ENCODE peak calls at places on chromosome 13, in four cellular contexts. One of them, this sample, is unnamed.

GRCh38 chr13:48975926-48976676 is 389 bp downstream of the FNDC3A start:
- DNase-seq in A172: peak
- DNase-seq in stimulated activated CD8-positive, alpha-beta memory T cell treated with anti-CD3 and anti-CD28 coated beads, Interleukin-7, amount 100 ng/mL, for 48 hours: peak
- DNase-seq in effector memory CD4-positive, alpha-beta T cell: peak
- DNase-seq in this sample: peak

GRCh38 chr13:110109910-110110309 is 197.0 kb downstream of the COL4A1 start:
- DNase-seq in A172: peak
- DNase-seq in effector memory CD4-positive, alpha-beta T cell: no peak
- DNase-seq in stimulated activated CD8-positive, alpha-beta memory T cell treated with anti-CD3 and anti-CD28 coated beads, Interleukin-7, amount 100 ng/mL, for 48 hours: no peak
- DNase-seq in this sample: peak

GRCh38 chr13:76516013-76516412 is 370.2 kb downstream of the KCTD12 start:
- DNase-seq in stimulated activated CD8-positive, alpha-beta memory T cell treated with anti-CD3 and anti-CD28 coated beads, Interleukin-7, amount 100 ng/mL, for 48 hours: no peak
- DNase-seq in effector memory CD4-positive, alpha-beta T cell: no peak
- DNase-seq in A172: no peak
- DNase-seq in this sample: peak

GRCh38 chr13:50257646-50258045 is 242.4 kb downstream of the KCNRG start:
- DNase-seq in effector memory CD4-positive, alpha-beta T cell: no peak
- DNase-seq in stimulated activated CD8-positive, alpha-beta memory T cell treated with anti-CD3 and anti-CD28 coated beads, Interleukin-7, amount 100 ng/mL, for 48 hours: no peak
- DNase-seq in A172: no peak
- DNase-seq in this sample: no peak

GRCh38 chr13:110702591-110703526 is 3.1 kb downstream of the CARS2 start:
- DNase-seq in A172: no peak
- DNase-seq in effector memory CD4-positive, alpha-beta T cell: no peak
- DNase-seq in stimulated activated CD8-positive, alpha-beta memory T cell treated with anti-CD3 and anti-CD28 coated beads, Interleukin-7, amount 100 ng/mL, for 48 hours: no peak
- DNase-seq in this sample: no peak

GRCh38 chr13:99376924-99377323 is 69.7 kb upstream of the GPR183 start:
- DNase-seq in stimulated activated CD8-positive, alpha-beta memory T cell treated with anti-CD3 and anti-CD28 coated beads, Interleukin-7, amount 100 ng/mL, for 48 hours: no peak
- DNase-seq in A172: no peak
- DNase-seq in effector memory CD4-positive, alpha-beta T cell: no peak
- DNase-seq in this sample: no peak

GRCh38 chr13:99382428-99383133 is 75.4 kb upstream of the GPR183 start:
- DNase-seq in effector memory CD4-positive, alpha-beta T cell: peak
- DNase-seq in A172: no peak
- DNase-seq in stimulated activated CD8-positive, alpha-beta memory T cell treated with anti-CD3 and anti-CD28 coated beads, Interleukin-7, amount 100 ng/mL, for 48 hours: peak
- DNase-seq in this sample: no peak

GRCh38 chr13:98938801-98939200 is 39.1 kb downstream of the DOCK9 start:
- DNase-seq in stimulated activated CD8-positive, alpha-beta memory T cell treated with anti-CD3 and anti-CD28 coated beads, Interleukin-7, amount 100 ng/mL, for 48 hours: no peak
- DNase-seq in A172: no peak
- DNase-seq in effector memory CD4-positive, alpha-beta T cell: no peak
- DNase-seq in this sample: no peak

GRCh38 chr13:99527346-99527745 is 26.1 kb downstream of the TM9SF2 start:
- DNase-seq in stimulated activated CD8-positive, alpha-beta memory T cell treated with anti-CD3 and anti-CD28 coated beads, Interleukin-7, amount 100 ng/mL, for 48 hours: no peak
- DNase-seq in effector memory CD4-positive, alpha-beta T cell: no peak
- DNase-seq in A172: no peak
- DNase-seq in this sample: no peak

GRCh38 chr13:83297591-83298305 is 584.5 kb downstream of the SLITRK1 start:
- DNase-seq in stimulated activated CD8-positive, alpha-beta memory T cell treated with anti-CD3 and anti-CD28 coated beads, Interleukin-7, amount 100 ng/mL, for 48 hours: no peak
- DNase-seq in A172: no peak
- DNase-seq in effector memory CD4-positive, alpha-beta T cell: no peak
- DNase-seq in this sample: no peak

GRCh38 chr13:111503905-111504695 is 183.7 kb downstream of the TEX29 start:
- DNase-seq in A172: no peak
- DNase-seq in effector memory CD4-positive, alpha-beta T cell: no peak
- DNase-seq in stimulated activated CD8-positive, alpha-beta memory T cell treated with anti-CD3 and anti-CD28 coated beads, Interleukin-7, amount 100 ng/mL, for 48 hours: no peak
- DNase-seq in this sample: no peak

GRCh38 chr13:45601680-45602079 is 13.9 kb downstream of the ERICH6B start:
- DNase-seq in A172: no peak
- DNase-seq in stimulated activated CD8-positive, alpha-beta memory T cell treated with anti-CD3 and anti-CD28 coated beads, Interleukin-7, amount 100 ng/mL, for 48 hours: no peak
- DNase-seq in effector memory CD4-positive, alpha-beta T cell: no peak
- DNase-seq in this sample: no peak

GRCh38 chr13:109840201-109840892 is 54.0 kb upstream of the IRS2 start:
- DNase-seq in A172: peak
- DNase-seq in stimulated activated CD8-positive, alpha-beta memory T cell treated with anti-CD3 and anti-CD28 coated beads, Interleukin-7, amount 100 ng/mL, for 48 hours: peak
- DNase-seq in effector memory CD4-positive, alpha-beta T cell: no peak
- DNase-seq in this sample: peak

GRCh38 chr13:76878043-76878442 is 8.2 kb downstream of the KCTD12 start:
- DNase-seq in stimulated activated CD8-positive, alpha-beta memory T cell treated with anti-CD3 and anti-CD28 coated beads, Interleukin-7, amount 100 ng/mL, for 48 hours: no peak
- DNase-seq in effector memory CD4-positive, alpha-beta T cell: no peak
- DNase-seq in A172: no peak
- DNase-seq in this sample: no peak

GRCh38 chr13:110341445-110342247 is 34.6 kb downstream of the COL4A2 start:
- DNase-seq in effector memory CD4-positive, alpha-beta T cell: no peak
- DNase-seq in A172: no peak
- DNase-seq in stimulated activated CD8-positive, alpha-beta memory T cell treated with anti-CD3 and anti-CD28 coated beads, Interleukin-7, amount 100 ng/mL, for 48 hours: no peak
- DNase-seq in this sample: no peak

GRCh38 chr13:19674898-19675297 is 41.4 kb downstream of the MPHOSPH8 start:
- DNase-seq in stimulated activated CD8-positive, alpha-beta memory T cell treated with anti-CD3 and anti-CD28 coated beads, Interleukin-7, amount 100 ng/mL, for 48 hours: no peak
- DNase-seq in A172: no peak
- DNase-seq in effector memory CD4-positive, alpha-beta T cell: no peak
- DNase-seq in this sample: no peak

GRCh38 chr13:44449999-44450821 is 76.6 kb downstream of the SERP2 start:
- DNase-seq in stimulated activated CD8-positive, alpha-beta memory T cell treated with anti-CD3 and anti-CD28 coated beads, Interleukin-7, amount 100 ng/mL, for 48 hours: no peak
- DNase-seq in effector memory CD4-positive, alpha-beta T cell: no peak
- DNase-seq in A172: no peak
- DNase-seq in this sample: no peak

GRCh38 chr13:24097064-24097463 is 63.5 kb upstream of the SPATA13 start:
- DNase-seq in A172: no peak
- DNase-seq in effector memory CD4-positive, alpha-beta T cell: no peak
- DNase-seq in stimulated activated CD8-positive, alpha-beta memory T cell treated with anti-CD3 and anti-CD28 coated beads, Interleukin-7, amount 100 ng/mL, for 48 hours: peak
- DNase-seq in this sample: peak

GRCh38 chr13:21556051-21556450 is 47.9 kb downstream of the MICU2 start:
- DNase-seq in effector memory CD4-positive, alpha-beta T cell: no peak
- DNase-seq in A172: no peak
- DNase-seq in stimulated activated CD8-positive, alpha-beta memory T cell treated with anti-CD3 and anti-CD28 coated beads, Interleukin-7, amount 100 ng/mL, for 48 hours: no peak
- DNase-seq in this sample: no peak

GRCh38 chr13:111893607-111894443 is 173.1 kb upstream of the SOX1 start:
- DNase-seq in effector memory CD4-positive, alpha-beta T cell: no peak
- DNase-seq in A172: no peak
- DNase-seq in stimulated activated CD8-positive, alpha-beta memory T cell treated with anti-CD3 and anti-CD28 coated beads, Interleukin-7, amount 100 ng/mL, for 48 hours: no peak
- DNase-seq in this sample: no peak

GRCh38 chr13:43448605-43449004 is 338.2 kb downstream of the ENOX1 start:
- DNase-seq in stimulated activated CD8-positive, alpha-beta memory T cell treated with anti-CD3 and anti-CD28 coated beads, Interleukin-7, amount 100 ng/mL, for 48 hours: no peak
- DNase-seq in A172: no peak
- DNase-seq in effector memory CD4-positive, alpha-beta T cell: no peak
- DNase-seq in this sample: no peak